ENCODE peak calls at places on chromosomes 13 and 19, in seven cellular contexts. X, B, Y, O, T, S and A are unnamed samples.

GRCh38 chr13:113182046-113182445 is 23.6 kb downstream of the PROZ start:
- DNase-seq in X (no peak), B (no peak), Y (no peak), O (no peak), T (no peak), S (peak; percentile 71), A (no peak)

GRCh38 chr19:33671211-33671610 is 49.5 kb downstream of the CHST8 start:
- DNase-seq in X (no peak), B (no peak), Y (no peak), O (no peak), T (no peak), S (no peak), A (no peak)

GRCh38 chr13:97978661-97979450 is 25.4 kb downstream of the IPO5 start:
- DNase-seq in X (no peak), B (no peak), Y (no peak), O (peak; percentile 85), T (no peak), S (no peak), A (no peak)

GRCh38 chr13:39186205-39186880 is 148.1 kb downstream of the NHLRC3 start:
- DNase-seq in X (no peak), B (no peak), Y (no peak), O (no peak), T (no peak), S (no peak), A (peak; percentile 25)

GRCh38 chr13:38902551-38902950 is 88.1 kb downstream of the STOML3 start:
- DNase-seq in X (no peak), B (no peak), Y (no peak), O (no peak), T (no peak), S (no peak), A (no peak)

GRCh38 chr19:46840157-46840942 is 10.3 kb downstream of the AP2S1 start:
- DNase-seq in X (peak; percentile 55), B (peak; percentile 84), Y (peak; percentile 56), O (peak; percentile 91), T (peak; percentile 67), S (peak; percentile 64), A (peak; percentile 59)

GRCh38 chr13:86193281-86193680 is 394.1 kb upstream of the SLITRK6 start:
- DNase-seq in X (no peak), B (no peak), Y (no peak), O (peak; percentile 16), T (no peak), S (no peak), A (no peak)

GRCh38 chr13:112441226-112441625 is 65.1 kb downstream of the SPACA7 start:
- DNase-seq in X (no peak), B (no peak), Y (no peak), O (no peak), T (no peak), S (no peak), A (no peak)

GRCh38 chr19:7153008-7153407 is 83.5 kb downstream of the ZNF557 start:
- DNase-seq in X (no peak), B (no peak), Y (no peak), O (no peak), T (no peak), S (no peak), A (no peak)

GRCh38 chr13:99658266-99658991 is 157.2 kb downstream of the TM9SF2 start:
- DNase-seq in X (peak; percentile 80), B (peak; percentile 85), Y (peak; percentile 48), O (peak; percentile 83), T (peak; percentile 35), S (no peak), A (peak; percentile 52)

GRCh38 chr13:99828114-99828513 is 143.5 kb downstream of the ZIC5 start:
- DNase-seq in X (no peak), B (no peak), Y (no peak), O (no peak), T (no peak), S (no peak), A (no peak)

GRCh38 chr13:50386527-50387123 is 371.4 kb downstream of the KCNRG start:
- DNase-seq in X (peak; percentile 9), B (peak; percentile 81), Y (no peak), O (peak; percentile 56), T (no peak), S (no peak), A (peak; percentile 27)

GRCh38 chr13:36251528-36251927 is 37.2 kb upstream of the SOHLH2 start:
- DNase-seq in X (no peak), B (no peak), Y (no peak), O (no peak), T (no peak), S (no peak), A (no peak)

GRCh38 chr19:42290523-42291436 is 11.2 kb upstream of the PRR19 start:
- DNase-seq in X (peak; percentile 59), B (peak; percentile 40), Y (peak; percentile 75), O (peak; percentile 43), T (no peak), S (peak; percentile 38), A (no peak)

GRCh38 chr13:102729560-102730275 is 34.9 kb upstream of the METTL21C start:
- DNase-seq in X (no peak), B (no peak), Y (no peak), O (no peak), T (no peak), S (peak; percentile 12), A (no peak)

GRCh38 chr19:56315076-56315828 is 613 bp upstream of the ZSCAN5A start:
- DNase-seq in X (peak; percentile 96), B (peak; percentile 97), Y (peak; percentile 87), O (peak; percentile 97), T (peak; percentile 97), S (peak; percentile 99), A (peak; percentile 96)

GRCh38 chr13:69857188-69857821 is 250.3 kb upstream of the ATXN8OS start:
- DNase-seq in X (no peak), B (no peak), Y (no peak), O (peak; percentile 75), T (no peak), S (peak; percentile 7), A (no peak)

GRCh38 chr19:42367929-42368328 is 22.2 kb downstream of the CNFN start:
- DNase-seq in X (no peak), B (no peak), Y (no peak), O (no peak), T (no peak), S (no peak), A (no peak)

GRCh38 chr13:31240921-31241320 is 41.1 kb downstream of the B3GLCT start:
- DNase-seq in X (no peak), B (peak; percentile 28), Y (no peak), O (no peak), T (no peak), S (no peak), A (no peak)

GRCh38 chr19:29841559-29842367 is 30.0 kb downstream of the CCNE1 start:
- DNase-seq in X (peak; percentile 53), B (no peak), Y (no peak), O (peak; percentile 53), T (no peak), S (peak; percentile 74), A (no peak)

GRCh38 chr13:20610006-20610405 is 43.0 kb downstream of the IFT88 start:
- DNase-seq in X (no peak), B (no peak), Y (no peak), O (no peak), T (no peak), S (peak; percentile 79), A (no peak)

GRCh38 chr13:32894589-32895001 is 121.6 kb upstream of the KL start:
- DNase-seq in X (no peak), B (no peak), Y (no peak), O (no peak), T (no peak), S (no peak), A (no peak)

GRCh38 chr19:6222884-6223283 is 56.9 kb downstream of the MLLT1 start:
- DNase-seq in X (no peak), B (peak; percentile 58), Y (no peak), O (no peak), T (no peak), S (no peak), A (no peak)

GRCh38 chr19:57377498-57378146 is 12.0 kb upstream of the ZNF548 start:
- DNase-seq in X (no peak), B (no peak), Y (no peak), O (no peak), T (no peak), S (no peak), A (no peak)
- H3K27ac ChIP-seq in X (no peak overlapping the region), B (no peak overlapping the region), Y (no peak overlapping the region), O (no peak overlapping the region), T (no peak overlapping the region), S (no peak overlapping the region), A (no peak overlapping the region)

GRCh38 chr13:77002590-77003190 is 10.8 kb downstream of the CLN5 start:
- DNase-seq in X (no peak), B (no peak), Y (no peak), O (peak; percentile 40), T (no peak), S (no peak), A (no peak)
- H3K27ac ChIP-seq in X (no peak overlapping the region), B (no peak overlapping the region), Y (no peak overlapping the region), O (no peak overlapping the region), T (no peak overlapping the region), S (no peak overlapping the region), A (peak overlapping the region; percentile 30)

GRCh38 chr19:1237027-1237659 is 662 bp downstream of the CBARP start:
- DNase-seq in X (no peak), B (peak; percentile 77), Y (no peak), O (peak; percentile 54), T (peak; percentile 65), S (no peak), A (peak; percentile 61)
- H3K27ac ChIP-seq in X (no peak overlapping the region), B (no peak overlapping the region), Y (no peak overlapping the region), O (no peak overlapping the region), T (peak overlapping the region; percentile 48), S (no peak overlapping the region), A (no peak overlapping the region)

GRCh38 chr19:39403331-39404312 is 3.0 kb upstream of the ZFP36 start:
- DNase-seq in X (peak; percentile 94), B (peak; percentile 99), Y (peak; percentile 98), O (peak; percentile 96), T (peak; percentile 100), S (peak; percentile 95), A (peak; percentile 100)

GRCh38 chr19:39407394-39407643 is 672 bp downstream of the ZFP36 start:
- DNase-seq in X (no peak), B (no peak), Y (no peak), O (no peak), T (peak; percentile 68), S (no peak), A (no peak)

GRCh38 chr19:39405930-39406655 is 554 bp upstream of the ZFP36 start:
- DNase-seq in X (peak; percentile 55), B (peak; percentile 56), Y (peak; percentile 93), O (no peak), T (no peak), S (no peak), A (no peak)

GRCh38 chr19:39406656-39407393 is at the start of gene ZFP36:
- DNase-seq in X (peak; percentile 72), B (peak; percentile 97), Y (peak; percentile 91), O (peak; percentile 89), T (peak; percentile 95), S (peak; percentile 76), A (peak; percentile 94)

DNA sequence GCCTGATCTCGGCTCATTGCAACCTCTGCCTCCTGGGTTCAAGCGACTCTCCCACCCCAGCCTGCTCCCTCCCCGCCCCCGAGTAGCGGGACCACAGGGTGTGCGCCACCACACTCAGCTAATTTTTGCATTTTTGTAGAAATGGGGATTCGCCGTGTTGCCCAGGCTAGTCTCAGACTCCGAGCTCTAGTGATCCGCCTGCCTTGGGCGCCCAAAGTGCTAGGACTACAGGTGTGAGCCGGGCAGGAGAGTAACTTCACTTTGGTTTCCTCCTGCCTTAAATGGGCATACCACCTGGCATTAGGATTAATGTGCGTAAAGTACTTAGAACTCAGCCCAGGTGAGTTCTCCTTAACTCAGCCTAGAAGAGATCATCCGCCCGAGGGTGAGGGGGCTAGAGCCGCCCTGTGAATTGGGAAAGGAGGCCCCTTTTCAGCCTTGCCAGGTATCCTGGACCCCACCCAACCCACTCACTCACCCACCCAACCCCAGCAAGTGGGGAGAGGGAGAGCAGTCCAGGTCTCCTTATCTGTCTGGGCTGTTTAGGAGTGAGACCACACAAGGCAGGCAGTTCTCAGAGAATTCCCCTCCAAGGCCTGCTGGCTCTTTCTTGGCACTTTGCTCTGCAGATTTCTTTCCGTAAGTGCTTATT is 1.3 kb upstream of the ZFP36 start:
- DNase-seq in X (no peak), B (peak; percentile 48), Y (no peak), O (no peak), T (peak; percentile 62), S (no peak), A (no peak)
- H3K27ac ChIP-seq in X (no peak overlapping the region), B (peak overlapping the region; percentile 44), Y (peak overlapping the region; percentile 94), O (no peak overlapping the region), T (peak overlapping the region; percentile 87), S (no peak overlapping the region), A (peak overlapping the region; percentile 100)